ENCODE peak calls at places on chromosomes 11 and 22, in four cellular contexts. A is suprapubic skin, O is hepatocyte, H is tibial artery. T is an unnamed sample.

GRCh38 chr11:45872513-45873356 is 12.7 kb upstream of the MAPK8IP1 start:
- DNase-seq in A (no peak), O (peak; percentile 81), H (no peak), T (no peak)

GRCh38 chr11:13384837-13385417 is 78.1 kb downstream of the BTBD10 start:
- DNase-seq in A (no peak), O (peak; percentile 52), H (no peak), T (no peak)

GRCh38 chr22:38238519-38239051 is 34.2 kb downstream of the TMEM184B start:
- DNase-seq in A (peak; percentile 61), O (no peak), H (no peak), T (no peak)

GRCh38 chr11:115430345-115430744 is 73.9 kb downstream of the CADM1 start:
- DNase-seq in A (no peak), O (no peak), H (no peak), T (no peak)

GRCh38 chr11:92886243-92886905 is 83.1 kb upstream of the MTNR1B start:
- DNase-seq in A (no peak), O (peak; percentile 75), H (no peak), T (no peak)

GRCh38 chr11:1566381-1567051 is 5.6 kb downstream of the DUSP8 start:
- DNase-seq in A (no peak), O (peak; percentile 9), H (no peak), T (no peak)

GRCh38 chr11:124892750-124893454 is 4.8 kb downstream of the ROBO4 start:
- DNase-seq in A (no peak), O (no peak), H (peak; percentile 53), T (no peak)

GRCh38 chr11:119942583-119943338 is 195.2 kb downstream of the TRIM29 start:
- DNase-seq in A (no peak), O (no peak), H (no peak), T (no peak)

GRCh38 chr22:37566903-37567798 is 6.9 kb downstream of the CDC42EP1 start:
- DNase-seq in A (peak; percentile 89), O (peak; percentile 91), H (peak; percentile 78), T (peak; percentile 96)

GRCh38 chr11:131588057-131588456 is 217.6 kb downstream of the NTM start:
- DNase-seq in A (no peak), O (no peak), H (no peak), T (no peak)

GRCh38 chr11:45850446-45850845 is 3.2 kb downstream of the CRY2 start:
- DNase-seq in A (no peak), O (no peak), H (no peak), T (peak; percentile 63)

GRCh38 chr22:19607198-19608113 is 83.2 kb upstream of the CLDN5 start:
- DNase-seq in A (peak; percentile 85), O (peak; percentile 63), H (no peak), T (peak; percentile 49)

GRCh38 chr11:82507288-82507687 is 226.4 kb downstream of the FAM181B start:
- DNase-seq in A (no peak), O (no peak), H (no peak), T (no peak)

GRCh38 chr11:86370922-86371614 is 3.6 kb upstream of the CCDC81 start:
- DNase-seq in A (no peak), O (peak; percentile 54), H (no peak), T (no peak)

GRCh38 chr11:313787-314547 is at the start of gene IFITM1:
- DNase-seq in A (peak; percentile 64), O (peak; percentile 62), H (no peak), T (no peak)

GRCh38 chr11:313304-313786 is 495 bp upstream of the IFITM1 start:
- DNase-seq in A (peak; percentile 62), O (no peak), H (no peak), T (no peak)

GRCh38 chr11:309558-309855 is 1.9 kb downstream of the IFITM2 start:
- DNase-seq in A (no peak), O (no peak), H (no peak), T (no peak)

GRCh38 chr11:315051-315481 is 1.2 kb downstream of the IFITM1 start:
- DNase-seq in A (no peak), O (no peak), H (no peak), T (no peak)

DNA sequence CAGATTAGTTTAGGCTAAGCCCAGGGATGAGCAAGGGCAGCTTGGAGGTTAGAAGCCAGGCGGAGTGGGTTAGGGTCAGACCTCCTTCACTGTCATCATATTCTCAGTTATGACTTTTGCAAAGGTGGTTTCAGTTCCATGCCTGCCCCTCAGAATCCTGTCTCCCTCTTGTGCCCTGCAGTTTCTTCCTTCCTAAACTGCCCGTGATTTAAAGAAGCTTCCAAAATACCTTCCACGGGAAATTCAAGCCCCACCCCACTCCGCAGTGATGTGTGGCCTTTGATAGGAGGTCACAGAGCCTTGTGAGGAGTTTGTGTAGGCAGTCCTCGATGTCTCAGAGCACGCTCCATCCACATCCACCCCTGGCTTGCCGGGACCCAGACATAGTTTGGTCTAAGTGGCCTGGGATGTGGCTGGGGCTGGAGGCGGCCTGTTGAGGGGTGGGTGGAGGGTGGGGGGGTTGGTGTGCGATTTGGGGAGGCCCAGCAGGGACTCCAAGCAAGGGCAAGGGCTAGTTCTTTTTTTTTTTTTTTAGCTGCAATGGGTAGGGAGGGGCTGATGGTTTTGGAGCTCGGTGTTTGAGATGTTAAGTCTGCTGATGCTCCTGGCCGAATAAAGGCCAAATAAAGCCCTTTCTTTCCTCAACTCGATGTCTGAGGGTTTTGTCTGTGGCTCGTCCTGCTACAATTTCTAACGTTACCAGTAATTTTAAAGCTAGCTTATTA is 1.6 kb upstream of the IFITM1 start:
- DNase-seq in A (no peak), O (no peak), H (no peak), T (no peak)
- H3K4me3 ChIP-seq in A (peak overlapping the region; percentile 35), O (no peak overlapping the region), H (no peak overlapping the region), T (no peak overlapping the region)

DNA sequence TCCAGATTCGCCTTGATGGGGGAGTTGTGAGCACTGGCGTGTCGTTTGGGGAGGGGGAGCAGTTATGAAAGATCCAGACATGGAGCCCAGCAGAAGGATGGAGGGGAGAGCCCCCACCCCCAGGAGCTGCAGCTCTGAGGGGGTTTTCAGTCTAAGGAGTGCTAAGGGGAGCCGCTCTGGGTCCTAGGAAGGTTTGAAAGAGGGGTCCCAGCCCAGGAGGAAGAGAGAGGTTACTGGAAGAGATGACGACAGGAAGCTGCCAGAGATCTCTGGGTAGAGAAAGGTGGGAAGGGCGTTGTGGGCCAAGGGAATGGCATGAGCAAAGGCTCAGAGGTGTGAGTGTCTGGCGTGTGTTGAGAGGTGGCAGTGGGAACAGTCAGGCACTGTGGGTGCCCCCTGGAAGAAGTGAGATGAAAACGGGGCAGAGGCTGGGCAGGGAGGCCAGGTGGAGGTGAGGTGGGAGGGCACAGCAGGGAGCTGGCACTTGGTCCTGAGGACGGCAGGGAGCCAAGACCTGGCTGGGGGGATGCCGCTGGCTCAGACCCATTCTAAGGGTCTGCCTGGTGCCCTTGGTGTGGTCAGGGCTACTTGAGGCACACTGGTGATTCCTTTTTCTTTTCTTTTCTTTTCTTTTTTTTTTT is 1.8 kb downstream of the MGAT3 start:
- DNase-seq in A (no peak), O (no peak), H (no peak), T (no peak)
- TF ChIP-seq CTCF in A (no peak), O (no peak), H (no peak), T (no peak)

DNA sequence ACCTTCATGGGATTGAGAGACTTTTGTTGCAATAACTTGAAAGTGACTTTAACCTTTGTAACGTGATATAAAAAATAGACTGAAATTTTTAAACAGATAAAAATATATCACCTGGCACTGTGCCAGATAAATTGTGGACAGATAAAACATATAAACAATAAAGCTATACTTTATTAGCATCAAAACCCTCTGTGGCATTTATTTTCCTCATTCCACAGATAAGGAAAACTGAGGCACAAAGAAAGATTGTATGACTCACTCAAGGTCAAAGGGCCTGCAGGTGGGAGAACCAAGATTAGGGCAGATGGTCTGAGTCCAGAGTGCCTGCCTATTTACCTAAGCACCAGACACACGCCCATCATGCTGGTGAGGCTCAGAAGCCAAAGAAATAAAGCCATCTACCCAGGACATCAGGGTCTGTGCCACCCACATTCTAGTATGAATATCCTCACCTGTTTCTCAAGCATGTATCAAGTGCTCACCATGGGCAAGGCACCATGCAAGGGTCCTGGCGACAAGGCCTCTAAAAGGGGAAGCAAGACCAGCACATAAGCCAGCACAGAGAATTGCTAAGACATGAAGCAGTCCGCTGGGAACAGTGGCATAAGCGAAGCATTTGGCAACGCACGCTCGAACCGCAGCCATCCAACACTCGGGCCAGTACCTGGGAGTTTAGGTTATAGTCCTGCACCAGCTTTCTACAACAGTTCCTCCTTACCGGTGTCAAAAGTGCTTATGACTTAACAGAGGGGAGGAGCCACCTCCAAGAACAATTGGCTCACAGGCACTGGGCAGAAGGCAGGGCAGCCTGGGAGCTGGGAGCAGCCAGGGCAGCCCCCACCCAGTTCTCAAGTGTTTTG is 17.6 kb downstream of the MYH9 start:
- DNase-seq in A (no peak), O (peak; percentile 74), H (peak; percentile 68), T (no peak)
- H3K4me3 ChIP-seq in A (peak overlapping the region; percentile 29), O (no peak overlapping the region), H (peak overlapping the region; percentile 35), T (no peak overlapping the region)

DNA sequence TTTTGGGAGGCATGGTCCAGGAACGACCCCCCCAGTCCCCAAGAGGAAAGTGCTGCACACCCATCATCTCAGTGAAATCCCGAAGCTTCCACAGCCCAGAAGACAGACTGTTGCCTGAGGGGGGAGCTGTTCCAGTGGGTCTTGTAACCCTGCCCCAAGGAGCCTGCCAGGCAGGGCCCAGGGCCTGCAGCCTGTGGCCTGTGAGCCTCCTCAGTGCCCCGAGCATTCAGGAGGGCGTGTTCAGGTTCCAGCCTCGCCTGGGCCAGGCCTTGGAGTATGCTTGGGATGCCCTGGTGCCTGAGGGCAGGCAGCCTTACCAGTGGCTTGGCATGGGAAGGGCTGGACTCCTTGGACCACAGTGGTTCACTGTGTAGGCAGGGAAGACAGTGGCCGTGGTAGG is 18.0 kb upstream of the CABP2 start:
- DNase-seq in A (no peak), O (no peak), H (no peak), T (no peak)
- TF ChIP-seq CTCF in A (no peak), O (no peak), H (no peak), T (no peak)

DNA sequence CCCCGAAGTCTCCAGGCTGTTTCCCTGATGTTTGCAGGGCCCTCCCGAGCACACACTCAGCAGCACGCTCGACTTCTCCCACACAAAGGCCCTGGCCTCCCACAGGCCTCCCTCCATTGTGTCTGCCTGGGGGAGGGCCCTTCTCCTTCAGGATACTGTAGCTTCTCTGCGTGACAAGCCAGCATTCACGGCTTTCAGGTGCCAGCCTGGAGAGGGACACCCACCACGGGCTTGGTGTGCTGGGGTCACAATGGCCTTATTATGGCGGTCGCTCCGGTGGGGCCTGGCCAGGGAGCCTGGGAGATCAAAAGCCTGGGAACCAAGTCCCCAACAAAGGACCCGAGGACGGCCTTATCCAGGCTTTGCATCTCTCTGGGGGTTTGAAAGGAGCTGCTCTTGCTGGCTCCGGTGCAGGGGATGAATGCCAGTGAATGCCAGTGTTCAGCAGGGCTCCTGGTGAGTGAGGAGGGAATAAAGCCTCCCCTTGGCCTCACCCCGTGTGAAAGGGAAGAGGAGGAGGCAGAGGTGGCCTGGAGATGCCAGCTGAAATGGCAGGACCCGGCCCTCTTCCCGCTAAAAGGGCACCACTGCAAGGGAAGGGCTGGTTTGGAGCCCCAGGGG is 55.0 kb downstream of the TRAF6 start:
- DNase-seq in A (no peak), O (no peak), H (no peak), T (no peak)
- H3K4me3 ChIP-seq in A (no peak overlapping the region), O (no peak overlapping the region), H (peak overlapping the region; percentile 3), T (no peak overlapping the region)

T was measured in lower leg skin.